ENCODE peak calls at places on chromosomes 11 and 22, in four cellular contexts. One of them, this sample, is unnamed.

GRCh38 chr11:126115820-126116319 is 53.2 kb upstream of the CDON start:
- DNase-seq in RWPE1: no peak
- DNase-seq in NCI-H460: peak
- DNase-seq in MCF 10A: peak
- DNase-seq in this sample: no peak

GRCh38 chr11:68854273-68854958 is 12.7 kb upstream of the CPT1A start:
- DNase-seq in RWPE1: no peak
- DNase-seq in NCI-H460: no peak
- DNase-seq in MCF 10A: no peak
- DNase-seq in this sample: no peak

GRCh38 chr22:46450931-46451660 is 86.3 kb downstream of the CELSR1 start:
- DNase-seq in RWPE1: peak
- DNase-seq in NCI-H460: no peak
- DNase-seq in MCF 10A: peak
- DNase-seq in this sample: no peak

GRCh38 chr11:47950396-47950795 is 30.0 kb upstream of the PTPRJ start:
- DNase-seq in RWPE1: no peak
- DNase-seq in NCI-H460: no peak
- DNase-seq in MCF 10A: no peak
- DNase-seq in this sample: no peak

GRCh38 chr22:37060801-37061610 is 9.5 kb downstream of the KCTD17 start:
- DNase-seq in RWPE1: no peak
- DNase-seq in NCI-H460: no peak
- DNase-seq in MCF 10A: no peak
- DNase-seq in this sample: no peak

GRCh38 chr11:47443028-47443700 is 5.8 kb downstream of the RAPSN start:
- DNase-seq in RWPE1: no peak
- DNase-seq in NCI-H460: no peak
- DNase-seq in MCF 10A: no peak
- DNase-seq in this sample: no peak

GRCh38 chr11:11841121-11841604 is 609 bp upstream of the USP47 start:
- DNase-seq in RWPE1: no peak
- DNase-seq in NCI-H460: no peak
- DNase-seq in MCF 10A: peak
- DNase-seq in this sample: peak

GRCh38 chr11:27812341-27812740 is 112.1 kb upstream of the BDNF start:
- DNase-seq in RWPE1: no peak
- DNase-seq in NCI-H460: no peak
- DNase-seq in MCF 10A: no peak
- DNase-seq in this sample: no peak

GRCh38 chr11:64156235-64157011 is 9.5 kb downstream of the MACROD1 start:
- DNase-seq in RWPE1: no peak
- DNase-seq in NCI-H460: no peak
- DNase-seq in MCF 10A: no peak
- DNase-seq in this sample: peak

GRCh38 chr11:126638663-126639062 is 283.2 kb downstream of the ST3GAL4 start:
- DNase-seq in RWPE1: no peak
- DNase-seq in NCI-H460: no peak
- DNase-seq in MCF 10A: no peak
- DNase-seq in this sample: no peak

GRCh38 chr11:72354356-72355115 is 79.8 kb downstream of the CLPB start:
- DNase-seq in RWPE1: peak
- DNase-seq in NCI-H460: no peak
- DNase-seq in MCF 10A: no peak
- DNase-seq in this sample: no peak

GRCh38 chr11:119472856-119473222 is 49.9 kb upstream of the THY1 start:
- DNase-seq in RWPE1: no peak
- DNase-seq in NCI-H460: no peak
- DNase-seq in MCF 10A: no peak
- DNase-seq in this sample: no peak

GRCh38 chr11:130165601-130166456 is 6.2 kb downstream of the ST14 start:
- DNase-seq in RWPE1: no peak
- DNase-seq in NCI-H460: no peak
- DNase-seq in MCF 10A: no peak
- DNase-seq in this sample: peak

GRCh38 chr11:66616379-66617147 is at the start of gene RBM14:
- DNase-seq in RWPE1: peak
- DNase-seq in NCI-H460: peak
- DNase-seq in MCF 10A: peak
- DNase-seq in this sample: peak

GRCh38 chr11:101862410-101863233 is 52.2 kb upstream of the CEP126 start:
- DNase-seq in RWPE1: peak
- DNase-seq in NCI-H460: peak
- DNase-seq in MCF 10A: peak
- DNase-seq in this sample: peak

GRCh38 chr22:44274918-44275665 is 37.7 kb downstream of the SHISAL1 start:
- DNase-seq in RWPE1: no peak
- DNase-seq in NCI-H460: no peak
- DNase-seq in MCF 10A: no peak
- DNase-seq in this sample: no peak

GRCh38 chr11:48005133-48005532 is 24.8 kb downstream of the PTPRJ start:
- DNase-seq in RWPE1: no peak
- DNase-seq in NCI-H460: no peak
- DNase-seq in MCF 10A: no peak
- DNase-seq in this sample: no peak

GRCh38 chr11:134645576-134645975 is 233.5 kb upstream of the B3GAT1 start:
- DNase-seq in RWPE1: no peak
- DNase-seq in NCI-H460: no peak
- DNase-seq in MCF 10A: no peak
- DNase-seq in this sample: no peak

This sample was measured in heart left ventricle.